ENCODE peak calls at places on chromosomes 16 and 17, in four cellular contexts. V is heart right ventricle, Q is prostate gland, Z is mesothelial cell of epicardium. L is an unnamed sample.
A peak's percentile ranks its signal among the peaks of the same experiment; 100 is the strongest.

GRCh38 chr17:9824094-9824493 is 1.6 kb upstream of the GLP2R start:
- DNase-seq in V (no peak), Q (no peak), Z (no peak), L (no peak)

GRCh38 chr16:78310196-78310595 is 210.7 kb downstream of the WWOX start:
- DNase-seq in V (no peak), Q (no peak), Z (no peak), L (no peak)

GRCh38 chr16:57299719-57300386 is 15.4 kb upstream of the PLLP start:
- DNase-seq in V (peak; percentile 93), Q (peak; percentile 88), Z (peak; percentile 90), L (peak; percentile 84)

GRCh38 chr16:48535831-48536599 is 74.0 kb downstream of the N4BP1 start:
- DNase-seq in V (peak; percentile 50), Q (peak; percentile 82), Z (peak; percentile 49), L (no peak)

GRCh38 chr16:3012246-3012645 is 477 bp upstream of the CLDN9 start:
- DNase-seq in V (no peak), Q (no peak), Z (peak; percentile 64), L (no peak)

GRCh38 chr17:8079291-8080207 is 8.0 kb downstream of the ALOX12B start:
- DNase-seq in V (peak; percentile 67), Q (no peak), Z (peak; percentile 86), L (peak; percentile 82)

GRCh38 chr16:86018487-86018886 is 119.5 kb downstream of the IRF8 start:
- DNase-seq in V (peak; percentile 72), Q (no peak), Z (no peak), L (no peak)

GRCh38 chr16:9012848-9013507 is 49.3 kb upstream of the USP7 start:
- DNase-seq in V (no peak), Q (no peak), Z (peak; percentile 45), L (peak; percentile 50)

GRCh38 chr17:18041776-18042175 is 2.6 kb downstream of the GID4 start:
- DNase-seq in V (no peak), Q (no peak), Z (no peak), L (no peak)

GRCh38 chr16:8996891-8997290 is 33.2 kb upstream of the USP7 start:
- DNase-seq in V (no peak), Q (no peak), Z (no peak), L (no peak)

GRCh38 chr17:10600551-10600950 is 51.1 kb upstream of the MYH2 start:
- DNase-seq in V (no peak), Q (no peak), Z (no peak), L (no peak)

GRCh38 chr17:40499551-40500189 is 1.8 kb downstream of the TNS4 start:
- DNase-seq in V (peak; percentile 90), Q (peak; percentile 96), Z (peak; percentile 73), L (peak; percentile 74)

GRCh38 chr16:585351-585750 is 4.5 kb upstream of the RAB40C start:
- DNase-seq in V (no peak), Q (no peak), Z (no peak), L (no peak)

GRCh38 chr17:36590082-36590481 is 1.6 kb upstream of the DHRS11 start:
- DNase-seq in V (no peak), Q (no peak), Z (no peak), L (no peak)

GRCh38 chr17:81563861-81564586 is 11.9 kb upstream of the FAAP100 start:
- DNase-seq in V (no peak), Q (no peak), Z (no peak), L (no peak)

GRCh38 chr17:54754560-54754959 is 146.1 kb upstream of the TOM1L1 start:
- DNase-seq in V (no peak), Q (no peak), Z (no peak), L (peak; percentile 30)

GRCh38 chr17:72879877-72880276 is 212.6 kb downstream of the SLC39A11 start:
- DNase-seq in V (no peak), Q (no peak), Z (no peak), L (no peak)

GRCh38 chr16:11202260-11203091 is 53.5 kb downstream of the SOCS1 start:
- DNase-seq in V (no peak), Q (no peak), Z (no peak), L (no peak)

GRCh38 chr17:30824002-30824355 is 513 bp downstream of the CRLF3 start:
- DNase-seq in V (peak; percentile 21), Q (no peak), Z (no peak), L (peak; percentile 23)

GRCh38 chr17:63399856-63400255 is 46.2 kb downstream of the CYB561 start:
- DNase-seq in V (peak; percentile 81), Q (no peak), Z (no peak), L (peak; percentile 30)

GRCh38 chr16:87723224-87723619 is 42.6 kb downstream of the KLHDC4 start:
- DNase-seq in V (peak; percentile 68), Q (no peak), Z (peak; percentile 45), L (no peak)

GRCh38 chr16:26729917-26730541 is 336.7 kb upstream of the C16orf82 start:
- DNase-seq in V (no peak), Q (no peak), Z (no peak), L (no peak)

GRCh38 chr16:89409161-89409711 is 81.1 kb downstream of the ANKRD11 start:
- DNase-seq in V (no peak), Q (no peak), Z (no peak), L (no peak)

GRCh38 chr17:48907713-48908046 is 527 bp upstream of the UBE2Z start:
- DNase-seq in V (no peak), Q (no peak), Z (no peak), L (no peak)

GRCh38 chr17:71234349-71234748 is 886.5 kb upstream of the SOX9 start:
- DNase-seq in V (no peak), Q (no peak), Z (no peak), L (no peak)

GRCh38 chr17:71232801-71233559 is 887.8 kb upstream of the SOX9 start:
- DNase-seq in V (no peak), Q (no peak), Z (no peak), L (no peak)

GRCh38 chr17:71237903-71238538 is 882.8 kb upstream of the SOX9 start:
- DNase-seq in V (no peak), Q (no peak), Z (no peak), L (no peak)
- TF ChIP-seq CTCF in V (no peak), Q (no peak), Z (no peak), L (no peak)

DNA sequence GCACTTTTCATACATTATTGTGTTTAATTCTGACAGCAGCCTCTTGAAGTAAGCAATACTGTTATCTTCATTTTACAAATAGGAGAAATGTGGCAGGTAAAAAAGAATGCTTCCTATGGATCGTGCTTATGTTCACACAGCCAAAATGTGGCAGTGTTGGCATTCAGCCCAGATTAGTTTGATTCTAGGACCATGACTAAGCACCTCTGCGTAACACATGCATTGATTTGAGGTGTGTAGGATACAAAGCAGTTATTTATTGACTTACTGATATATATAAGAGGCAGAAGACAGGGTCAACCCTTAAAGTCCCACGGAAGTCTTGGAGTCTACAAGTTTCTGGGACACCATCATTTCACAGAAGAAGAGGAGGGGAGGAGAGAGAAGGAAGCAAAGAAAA is 1144.4 kb upstream of the GOT2 start:
- DNase-seq in V (no peak), Q (no peak), Z (no peak), L (no peak)
- TF ChIP-seq CTCF in V (no peak), Q (no peak), Z (no peak), L (no peak)

DNA sequence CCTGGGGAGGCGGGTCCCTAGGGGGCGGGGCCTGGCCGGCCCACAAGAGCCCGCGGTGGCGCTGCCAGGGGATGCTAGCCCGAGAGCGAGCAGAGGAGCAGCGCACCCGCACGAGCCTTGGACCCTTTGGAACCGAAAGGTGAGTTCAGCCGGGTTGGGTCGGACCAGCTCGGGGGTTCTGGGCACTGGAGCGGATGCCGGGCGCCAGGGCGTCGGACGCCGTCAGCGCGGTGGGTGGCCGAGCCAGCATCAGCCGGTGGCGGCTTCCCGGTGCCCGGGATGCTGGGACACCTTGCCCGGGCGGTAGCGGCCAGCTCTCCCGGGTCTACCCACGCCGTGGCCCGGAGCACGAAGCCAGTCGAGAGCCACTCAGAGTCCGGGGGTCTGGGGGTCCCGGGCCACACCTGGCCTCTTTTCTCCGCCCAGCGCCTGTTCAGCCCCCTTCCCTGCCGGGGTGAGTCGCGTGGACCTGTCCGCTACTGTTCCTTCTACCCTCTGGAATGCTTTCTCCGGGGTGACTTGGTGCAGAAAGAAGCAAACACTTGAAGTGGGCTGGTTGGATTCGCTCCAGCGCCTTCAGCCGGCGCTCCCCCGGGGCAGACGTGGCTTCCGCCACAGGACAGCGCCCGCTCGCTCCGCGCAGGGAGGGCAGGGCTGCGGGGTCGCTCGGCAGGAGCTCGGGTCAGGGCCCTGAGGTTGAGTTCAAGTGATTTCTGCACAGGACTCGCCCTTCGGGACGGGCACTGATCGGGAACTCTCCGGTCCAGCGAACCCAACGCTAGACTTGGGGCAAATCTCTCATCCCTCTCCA is at the start of gene SCNN1G:
- DNase-seq in V (no peak), Q (no peak), Z (no peak), L (peak; percentile 25)
- TF ChIP-seq CTCF in V (peak; percentile 45), Q (peak; percentile 6), Z (peak; percentile 60), L (peak; percentile 85)

GRCh38 chr16:51376080-51376479 is 225.0 kb upstream of the SALL1 start:
- DNase-seq in V (no peak), Q (no peak), Z (no peak), L (no peak)

GRCh38 chr16:51374790-51375189 is 223.7 kb upstream of the SALL1 start:
- DNase-seq in V (no peak), Q (no peak), Z (no peak), L (no peak)

DNA sequence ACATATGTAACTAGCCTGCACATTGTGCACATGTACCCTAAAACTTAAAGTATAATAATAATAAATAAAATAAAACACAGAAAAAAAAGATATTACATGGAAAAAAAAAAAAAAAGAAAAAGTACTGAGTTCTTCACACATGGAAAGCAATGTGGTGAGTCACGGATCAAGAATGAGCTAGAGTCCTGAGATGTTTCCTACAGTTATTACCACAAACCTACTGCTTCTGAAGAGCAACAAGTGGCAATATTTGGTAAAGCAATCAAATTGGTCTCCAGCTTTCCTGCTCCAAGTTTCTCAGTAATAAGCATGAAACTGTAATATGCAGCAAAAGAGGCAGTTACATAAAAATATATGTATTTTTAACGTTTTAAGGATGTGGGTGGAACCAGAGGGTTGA is 223.3 kb upstream of the SALL1 start:
- DNase-seq in V (no peak), Q (no peak), Z (no peak), L (no peak)
- TF ChIP-seq CTCF in V (no peak), Q (no peak), Z (no peak), L (no peak)

DNA sequence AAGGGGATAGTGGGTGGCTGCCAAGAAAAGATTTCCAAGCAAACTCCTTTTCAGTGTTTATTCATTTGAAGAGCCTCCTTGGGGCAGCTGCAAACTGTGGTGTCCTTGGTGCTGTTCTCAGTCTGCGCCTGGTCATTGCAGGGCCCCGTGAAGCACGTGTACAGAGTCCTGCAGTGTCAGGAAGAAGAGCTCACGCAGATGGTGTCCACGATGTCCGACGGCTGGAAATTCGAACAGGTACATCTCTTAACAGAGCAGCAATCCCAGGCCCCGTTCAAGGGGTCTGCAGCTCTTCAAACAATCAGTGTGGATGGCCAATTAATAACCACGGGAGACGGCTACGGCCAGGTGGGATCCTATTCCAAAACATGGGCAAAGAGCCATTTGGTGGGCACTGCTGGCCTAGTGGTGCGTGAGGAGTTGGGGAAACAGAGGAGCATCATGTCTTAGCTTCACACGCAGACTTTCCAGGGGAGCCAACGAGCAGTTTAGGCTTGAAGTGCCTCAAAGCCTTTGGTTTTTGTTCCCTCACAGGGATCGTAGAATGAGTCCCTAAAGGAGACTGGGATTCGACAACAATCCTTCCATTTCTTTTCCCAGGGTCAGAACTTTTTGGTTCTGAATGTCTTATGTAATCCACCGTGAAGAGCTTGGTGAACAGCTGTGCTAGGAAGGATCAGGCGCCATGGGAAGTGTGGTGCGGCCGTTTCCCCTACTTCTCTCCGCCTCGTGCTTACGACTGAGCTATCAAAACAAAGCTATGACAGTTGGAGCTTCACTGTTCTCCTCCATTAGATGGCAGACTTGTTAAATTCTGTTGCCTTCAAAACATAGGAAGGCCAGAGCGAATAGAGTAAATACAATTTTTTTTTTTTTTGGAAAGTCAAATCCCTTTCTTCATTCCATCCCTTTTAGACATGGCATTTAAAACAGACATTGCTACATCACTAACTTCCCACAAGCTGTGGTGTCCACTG is 12.6 kb downstream of the KCTD2 start:
- DNase-seq in V (peak; percentile 55), Q (peak; percentile 48), Z (no peak), L (no peak)
- TF ChIP-seq CTCF in V (no peak), Q (peak; percentile 41), Z (no peak), L (no peak)

L was measured in endothelial cell.